ENCODE peak calls at places on chromosomes 16 and 17, in five cellular contexts. Q is heart right ventricle; D is SK-N-SH; C is CD8-positive, alpha-beta memory T cell; U is BE2C. X is an unnamed sample. For H3K4me1, the result is how much of the 10 kb centered on the place peaks cover.

GRCh38 chr17:18960803-18961511 is 9.0 kb downstream of the SLC5A10 start:
- DNase-seq in D (peak), C (peak), U (peak), Q (peak), X (peak)

GRCh38 chr16:3950343-3951193 is 70.1 kb upstream of the CREBBP start:
- DNase-seq in U (peak), Q (peak), D (no peak), C (no peak), X (peak)

GRCh38 chr17:75518201-75518600 is 1.9 kb downstream of the TSEN54 start:
- DNase-seq in Q (no peak), C (peak), U (no peak), D (no peak), X (no peak)

GRCh38 chr16:68355447-68356248 is 44.8 kb downstream of the PRMT7 start:
- DNase-seq in D (peak), U (no peak), C (no peak), Q (no peak), X (no peak)

GRCh38 chr16:23519282-23519681 is 9.0 kb upstream of the GGA2 start:
- DNase-seq in C (no peak), U (no peak), D (no peak), Q (no peak), X (no peak)

GRCh38 chr17:17051791-17052461 is 9.7 kb downstream of the MPRIP start:
- DNase-seq in U (no peak), Q (no peak), D (no peak), C (no peak), X (no peak)

GRCh38 chr17:9140550-9141422 is 119.5 kb downstream of the NTN1 start:
- DNase-seq in U (no peak), C (no peak), D (no peak), Q (no peak), X (no peak)

GRCh38 chr17:8338806-8339205 is 834 bp upstream of the ODF4 start:
- DNase-seq in U (no peak), D (no peak), C (no peak), Q (no peak), X (no peak)

GRCh38 chr16:3292604-3293003 is 9.3 kb downstream of the ZNF263 start:
- DNase-seq in D (no peak), C (no peak), Q (no peak), U (no peak), X (no peak)

GRCh38 chr17:3959921-3960601 is 4.2 kb downstream of the ATP2A3 start:
- DNase-seq in C (no peak), U (no peak), D (no peak), Q (no peak), X (no peak)

GRCh38 chr17:68424861-68425260 is 32.4 kb downstream of the WIPI1 start:
- DNase-seq in D (no peak), Q (no peak), C (no peak), U (no peak), X (no peak)

GRCh38 chr17:28125530-28126382 is 83.3 kb downstream of the NLK start:
- DNase-seq in Q (no peak), U (no peak), D (no peak), C (no peak), X (no peak)

GRCh38 chr17:49959183-49959935 is 9.6 kb upstream of the DLX4 start:
- DNase-seq in U (no peak), C (no peak), D (no peak), Q (no peak), X (no peak)

GRCh38 chr17:77831497-77832179 is 126.9 kb upstream of the TNRC6C start:
- DNase-seq in U (peak), Q (no peak), D (peak), C (no peak), X (no peak)

GRCh38 chr16:57045694-57046381 is 46.5 kb upstream of the CPNE2 start:
- DNase-seq in D (peak), U (peak), C (peak), Q (peak), X (peak)

GRCh38 chr16:82748026-82748425 is 121.3 kb downstream of the CDH13 start:
- DNase-seq in U (no peak), C (no peak), Q (peak), D (no peak), X (peak)

GRCh38 chr17:81719410-81720266 is 7.6 kb downstream of the SLC25A10 start:
- DNase-seq in Q (no peak), D (no peak), U (no peak), C (no peak), X (no peak)

GRCh38 chr17:73308017-73308823 is 3.6 kb downstream of the CDC42EP4 start:
- DNase-seq in D (no peak), C (no peak), U (peak), Q (peak), X (peak)

GRCh38 chr17:46127524-46127923 is 65.7 kb downstream of the KANSL1 start:
- DNase-seq in C (no peak), D (no peak), Q (no peak), U (no peak), X (no peak)
- H3K4me1 ChIP-seq in C (half or more), D (under half), Q (under half), U (under half), X (under half)

GRCh38 chr17:2189231-2189630 is 114.4 kb downstream of the SMG6 start:
- DNase-seq in C (no peak), U (no peak), Q (no peak), D (no peak), X (no peak)
- H3K4me1 ChIP-seq in C (under half), U (under half), Q (under half), D (half or more), X (under half)

DNA sequence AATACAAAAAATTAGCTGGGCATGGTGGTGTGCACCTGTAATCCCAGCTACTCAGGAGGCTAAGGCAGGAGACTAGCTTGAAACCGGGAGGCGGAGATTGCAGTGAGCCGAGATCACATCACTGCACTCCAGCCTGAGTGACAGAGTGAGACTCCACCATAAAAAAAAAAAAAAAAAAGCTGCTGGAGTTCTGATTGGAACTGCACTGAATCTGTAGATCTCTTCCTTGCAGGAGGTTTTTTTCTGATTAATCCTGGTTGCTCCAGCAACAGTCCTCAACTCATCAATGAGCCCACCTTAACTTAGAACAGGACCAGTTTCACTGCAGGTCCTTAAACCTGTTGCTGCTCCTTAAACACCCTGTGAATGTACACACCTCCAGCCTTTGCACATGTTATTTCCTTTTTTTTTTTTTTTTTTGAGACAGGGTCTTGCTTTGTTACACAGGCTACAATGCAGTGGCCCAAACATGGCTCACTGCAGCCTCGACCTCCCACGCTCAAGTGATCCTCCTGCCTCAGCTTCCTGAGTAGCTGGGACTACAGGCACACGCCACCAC is 1.6 kb upstream of the ODAD4 start:
- DNase-seq in U (no peak), Q (no peak), C (no peak), D (no peak), X (no peak)
- H3K4me1 ChIP-seq in U (under half), Q (under half), C (under half), D (under half), X (under half)

DNA sequence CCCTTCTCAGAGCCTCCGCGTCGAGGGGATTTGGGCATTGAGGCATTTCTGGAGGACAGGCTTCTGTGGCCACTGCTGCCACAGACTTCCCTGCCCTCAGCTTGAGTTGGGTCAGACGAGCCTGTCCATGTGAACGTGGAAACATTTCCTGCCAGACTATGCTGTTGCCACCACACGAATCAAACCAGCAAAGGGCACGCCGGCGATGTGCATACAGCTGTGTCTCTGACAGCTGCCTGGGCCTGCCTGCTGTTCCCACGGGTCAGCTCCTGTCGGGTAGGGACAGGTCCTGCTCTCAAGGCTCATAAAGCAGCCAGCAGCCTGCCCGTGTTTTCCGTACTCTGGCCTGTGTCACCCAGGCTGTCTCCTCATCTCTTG is 100.3 kb downstream of the RAB11FIP4 start:
- DNase-seq in Q (no peak), C (no peak), D (no peak), U (no peak), X (no peak)
- H3K4me1 ChIP-seq in Q (under half), C (half or more), D (under half), U (under half), X (under half)